ENCODE peak calls at places on chromosome 20, in five cellular contexts. O is GM23248, A is neural progenitor cell, Y is HCT116, M is MM.1S. G is an unnamed sample.

GRCh38 chr20:36794116-36794474 is 20.5 kb upstream of the DSN1 start:
- DNase-seq in A (no peak), O (no peak), M (no peak), Y (no peak), G (no peak)

GRCh38 chr20:19370076-19371075 is 157.9 kb downstream of the SLC24A3 start:
- DNase-seq in Y (no peak), M (no peak), O (no peak), A (no peak), G (no peak)

GRCh38 chr20:35111141-35111888 is 18.7 kb upstream of the TRPC4AP start:
- DNase-seq in O (peak), M (no peak), A (no peak), Y (no peak), G (peak)

GRCh38 chr20:63029358-63030121 is 22.8 kb upstream of the BHLHE23 start:
- DNase-seq in M (no peak), Y (no peak), A (peak), O (no peak), G (peak)

GRCh38 chr20:48025061-48025515 is 239.8 kb upstream of the SULF2 start:
- DNase-seq in M (peak), A (peak), O (peak), Y (no peak), G (peak)

GRCh38 chr20:31670371-31671228 is 32.9 kb downstream of the COX4I2 start:
- DNase-seq in O (no peak), Y (no peak), A (no peak), M (no peak), G (no peak)

GRCh38 chr20:40763646-40764295 is 74.7 kb upstream of the MAFB start:
- DNase-seq in Y (no peak), A (no peak), O (peak), M (no peak), G (no peak)

GRCh38 chr20:56003966-56004365 is 1.4 kb downstream of the CBLN4 start:
- DNase-seq in M (no peak), Y (no peak), A (peak), O (peak), G (no peak)

GRCh38 chr20:43458422-43458924 is 777 bp downstream of the SRSF6 start:
- DNase-seq in O (no peak), Y (no peak), A (no peak), M (no peak), G (no peak)

GRCh38 chr20:63137851-63138415 is 78.0 kb downstream of the YTHDF1 start:
- DNase-seq in O (no peak), Y (no peak), M (no peak), A (no peak), G (no peak)

GRCh38 chr20:52251827-52252226 is 60.2 kb upstream of the ZFP64 start:
- DNase-seq in O (no peak), Y (no peak), A (no peak), M (no peak), G (no peak)

GRCh38 chr20:58930496-58930895 is 50.6 kb upstream of the NELFCD start:
- DNase-seq in O (peak), M (no peak), A (no peak), Y (no peak), G (peak)

GRCh38 chr20:653110-653589 is at the start of gene SRXN1:
- DNase-seq in M (peak), A (peak), Y (peak), O (peak), G (peak)

GRCh38 chr20:45032276-45032675 is 66.0 kb downstream of the STK4 start:
- DNase-seq in A (no peak), M (no peak), O (no peak), Y (no peak), G (no peak)

GRCh38 chr20:14622796-14623195 is 285.4 kb upstream of the FLRT3 start:
- DNase-seq in Y (peak), M (no peak), O (peak), A (no peak), G (peak)

GRCh38 chr20:15336011-15336410 is 998.6 kb upstream of the FLRT3 start:
- DNase-seq in Y (no peak), A (no peak), M (no peak), O (no peak), G (no peak)

GRCh38 chr20:63864545-63864977 is 509 bp upstream of the TPD52L2 start:
- DNase-seq in O (no peak), M (peak), A (no peak), Y (no peak), G (no peak)

GRCh38 chr20:47343007-47343472 is 13.5 kb downstream of the ZMYND8 start:
- DNase-seq in Y (no peak), A (no peak), M (no peak), O (no peak), G (no peak)

GRCh38 chr20:56515657-56516381 is 8.7 kb upstream of the FAM209A start:
- DNase-seq in Y (no peak), M (no peak), O (peak), A (no peak), G (peak)

GRCh38 chr20:46945465-46945864 is 50.8 kb downstream of the EYA2 start:
- DNase-seq in M (no peak), O (no peak), A (peak), Y (no peak), G (peak)

GRCh38 chr20:49661560-49662329 is 51.9 kb downstream of the B4GALT5 start:
- DNase-seq in A (no peak), Y (no peak), M (no peak), O (no peak), G (no peak)

GRCh38 chr20:58886546-58886945 is 34.0 kb downstream of the GNAS start:
- DNase-seq in Y (no peak), O (no peak), A (no peak), M (peak), G (peak)

GRCh38 chr20:46649965-46650542 is 1.2 kb downstream of the SLC13A3 start:
- DNase-seq in A (no peak), M (no peak), O (no peak), Y (no peak), G (no peak)

GRCh38 chr20:10171864-10172751 is 46.5 kb upstream of the SNAP25 start:
- DNase-seq in Y (no peak), O (peak), M (no peak), A (peak), G (peak)

GRCh38 chr20:46546936-46547335 is 3.5 kb downstream of the OCSTAMP start:
- DNase-seq in A (no peak), Y (no peak), M (no peak), O (no peak), G (no peak)

GRCh38 chr20:46512943-46513844 is at the start of gene ZNF334:
- DNase-seq in O (peak), A (peak), M (no peak), Y (no peak), G (peak)

GRCh38 chr20:49627329-49627761 is 59.4 kb upstream of the PTGIS start:
- DNase-seq in Y (no peak), O (no peak), A (no peak), M (no peak), G (no peak)

GRCh38 chr20:10466325-10466724 is 31.2 kb downstream of the SLX4IP start:
- DNase-seq in O (no peak), M (no peak), A (peak), Y (no peak), G (no peak)

GRCh38 chr20:33463332-33464101 is 20.0 kb upstream of the SNTA1 start:
- DNase-seq in O (no peak), Y (no peak), A (no peak), M (no peak), G (no peak)

GRCh38 chr20:33465536-33466302 is 22.2 kb upstream of the SNTA1 start:
- DNase-seq in A (peak), O (no peak), M (no peak), Y (no peak), G (no peak)

GRCh38 chr20:33470866-33471265 is 19.0 kb upstream of the CBFA2T2 start:
- DNase-seq in A (no peak), O (no peak), Y (no peak), M (no peak), G (no peak)

GRCh38 chr20:33470457-33470856 is 19.4 kb upstream of the CBFA2T2 start:
- DNase-seq in O (no peak), A (no peak), Y (no peak), M (no peak), G (no peak)

DNA sequence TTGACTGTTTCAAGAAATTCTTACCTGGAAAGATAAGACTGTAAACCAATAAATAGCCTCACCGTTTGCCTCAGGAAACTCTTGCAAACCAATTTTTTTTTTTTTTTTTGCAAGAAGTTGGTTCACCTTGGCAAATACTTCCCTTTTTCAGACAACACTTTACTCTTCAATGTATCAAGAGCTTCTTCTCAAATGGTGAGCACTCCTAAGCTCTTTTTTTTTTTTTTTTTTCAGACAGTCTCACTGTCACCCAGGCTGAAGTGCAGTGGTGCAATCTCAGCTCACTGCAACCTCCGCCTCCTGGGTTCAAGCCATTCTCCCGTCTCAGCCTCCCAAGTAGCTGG is 22.7 kb upstream of the SNTA1 start:
- DNase-seq in M (no peak), Y (no peak), A (no peak), O (no peak), G (no peak)
- H3K9ac ChIP-seq in M (no peak), Y (no peak), A (no peak), O (no peak), G (no peak)

GRCh38 chr20:50746138-50746940 is 15.0 kb downstream of the PARD6B start:
- DNase-seq in O (peak), A (no peak), M (no peak), Y (no peak), G (no peak)
- TF ChIP-seq EZH2phosphoT487 in O (no peak), A (no peak), M (no peak), Y (no peak), G (no peak)

DNA sequence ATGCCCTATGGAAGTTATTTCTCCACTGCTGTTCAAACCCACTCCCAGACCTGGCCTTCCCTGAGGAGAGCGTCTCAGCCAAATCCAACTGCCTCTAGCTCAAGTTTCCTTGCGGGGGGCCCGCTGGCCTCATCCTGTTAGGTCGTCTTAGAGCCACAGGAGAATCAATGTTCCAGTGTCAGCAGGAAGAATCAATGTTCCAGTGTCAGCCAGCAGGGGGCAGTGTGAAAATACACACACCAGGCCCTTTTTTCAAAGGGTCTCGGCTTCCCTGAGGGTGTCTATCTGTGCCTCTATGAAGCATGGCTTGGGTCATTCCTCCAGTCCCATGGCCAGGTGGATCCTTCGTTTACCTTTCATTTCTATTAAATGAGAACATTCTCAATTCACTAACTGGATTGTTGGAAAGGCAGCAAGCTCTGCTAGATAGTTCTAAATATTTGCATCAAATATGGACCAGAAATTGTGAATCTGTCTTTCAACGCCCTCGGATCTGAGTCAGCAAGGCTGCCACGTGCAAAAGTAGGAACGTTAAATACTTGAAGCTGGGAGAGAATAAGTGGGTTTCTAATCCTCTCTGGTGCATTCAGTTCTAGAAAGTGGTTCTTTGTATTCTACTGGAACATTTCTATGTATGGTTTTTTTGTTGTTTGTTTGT is 19.2 kb downstream of the PRND start:
- DNase-seq in Y (peak), O (peak), A (peak), M (peak), G (peak)
- H3K4me3 ChIP-seq in Y (no peak), O (no peak), A (no peak), M (no peak), G (no peak)

DNA sequence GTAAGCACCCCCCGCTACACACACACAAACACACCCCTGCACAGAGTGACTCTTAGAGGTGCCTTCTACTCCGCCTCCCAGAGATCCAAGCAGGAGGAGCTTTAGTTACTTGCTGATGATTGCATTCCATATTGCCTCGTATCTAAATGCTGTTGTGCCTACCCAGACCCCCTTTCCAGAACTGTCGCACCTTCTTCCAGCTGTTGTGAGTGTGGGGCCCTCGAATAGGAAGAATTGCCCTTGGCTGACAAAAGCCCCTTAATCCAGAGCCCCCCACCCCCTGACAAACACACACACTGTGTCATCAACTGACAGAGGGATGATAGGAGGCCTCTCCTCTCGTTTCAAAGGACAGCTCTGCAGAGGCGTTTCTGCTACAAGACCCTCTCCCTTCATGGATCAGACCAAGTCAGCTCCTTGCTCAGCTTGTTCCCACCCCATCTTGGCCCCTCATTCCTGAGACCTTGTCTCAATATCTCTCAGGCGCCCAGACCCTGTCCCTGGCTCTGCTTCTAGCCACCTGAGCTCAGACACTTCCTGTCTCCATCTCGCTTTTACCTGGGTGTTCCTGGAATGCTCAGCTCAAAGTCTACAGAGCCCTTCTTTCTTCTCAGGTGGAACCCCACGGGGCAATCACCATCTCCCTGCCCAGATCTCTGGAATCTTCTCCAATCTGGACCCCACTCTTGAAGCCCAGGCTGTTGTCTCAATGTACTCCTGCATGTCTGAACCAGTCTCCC is 4.0 kb upstream of the VSX1 start:
- DNase-seq in A (no peak), O (no peak), M (no peak), Y (no peak), G (no peak)
- H3K9ac ChIP-seq in A (no peak), O (no peak), M (no peak), Y (no peak), G (no peak)

DNA sequence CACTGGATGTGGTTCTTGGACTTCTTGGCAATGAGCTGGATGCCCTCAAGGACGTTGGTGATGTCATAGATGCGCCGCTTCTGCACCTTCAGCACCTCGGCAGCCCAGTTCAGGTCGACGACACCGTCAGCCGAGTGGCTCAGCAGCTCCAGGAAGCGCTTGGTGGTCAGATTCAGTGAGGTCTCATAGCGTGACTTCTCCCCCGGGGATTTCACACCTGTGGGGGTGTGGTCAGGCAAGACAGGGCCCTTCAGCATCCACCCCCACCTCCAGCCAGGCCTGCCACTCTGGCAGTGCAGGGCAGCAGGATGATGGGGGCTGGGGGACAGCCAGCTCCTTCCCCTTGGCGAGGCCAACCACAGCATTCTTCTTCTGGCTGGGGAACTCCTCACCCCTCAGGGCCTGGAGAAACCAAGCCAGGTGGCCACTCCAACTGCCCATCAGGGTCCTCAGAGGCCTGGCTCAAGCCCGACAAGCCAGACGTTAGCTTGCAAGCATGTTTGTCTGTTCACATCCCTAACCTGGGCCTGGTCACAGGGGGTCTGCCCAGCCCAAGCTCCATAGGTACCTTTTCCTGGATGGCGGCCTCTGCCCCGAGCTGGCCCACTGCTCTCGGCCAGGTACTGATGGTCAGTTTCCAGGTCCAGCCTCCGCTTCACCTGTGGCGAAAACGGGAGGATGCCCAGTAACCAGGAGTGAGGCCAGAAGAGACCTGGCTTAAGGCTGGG is 5.7 kb upstream of the NECAB3 start:
- DNase-seq in Y (no peak), A (no peak), O (no peak), M (no peak), G (no peak)
- TF ChIP-seq EZH2phosphoT487 in Y (no peak), A (no peak), O (no peak), M (no peak), G (no peak)

DNA sequence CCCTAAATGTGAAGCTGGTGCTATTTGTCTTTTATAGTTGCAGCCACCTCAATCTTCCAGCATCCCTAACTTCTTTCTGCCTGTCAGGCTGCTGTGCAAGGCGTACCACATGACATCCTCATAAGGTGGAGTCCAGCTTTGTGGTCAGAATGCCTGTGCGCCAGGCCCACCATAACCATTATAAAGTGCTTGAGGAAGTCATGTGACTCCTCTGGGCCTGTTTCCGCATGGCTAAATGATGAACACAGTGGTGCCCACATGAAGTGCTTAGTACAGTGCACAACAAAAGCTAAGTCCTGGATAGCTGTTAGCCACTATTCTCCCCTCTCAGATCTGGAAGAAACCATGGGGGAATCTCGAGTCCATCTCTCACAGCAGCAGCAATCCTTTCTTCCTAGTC is 75.6 kb downstream of the INSM1 start:
- DNase-seq in A (no peak), O (no peak), Y (no peak), M (no peak), G (no peak)
- H3K4me3 ChIP-seq in A (no peak), O (no peak), Y (no peak), M (no peak), G (no peak)

DNA sequence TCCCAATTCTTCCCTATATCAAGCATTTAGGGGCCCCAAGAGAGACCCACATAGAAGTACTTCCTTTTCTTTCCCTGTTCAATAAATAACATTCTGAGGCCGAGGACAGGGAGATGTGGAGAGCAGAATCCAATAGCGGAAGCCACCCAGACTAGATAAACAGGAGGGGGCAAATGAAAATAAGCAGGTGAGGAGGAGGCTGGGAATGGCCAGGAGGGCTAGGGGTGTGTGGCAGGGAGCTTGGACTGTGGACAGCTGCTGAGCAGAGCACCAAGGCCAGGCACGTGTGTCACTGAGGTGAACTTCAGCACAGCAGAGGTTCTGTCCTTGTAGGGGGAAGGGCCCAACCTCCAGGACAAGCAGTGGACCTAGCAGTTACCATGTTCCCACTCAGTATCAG is 339.2 kb downstream of the FOXA2 start:
- DNase-seq in Y (no peak), A (no peak), O (no peak), M (no peak), G (no peak)
- H3K9ac ChIP-seq in Y (no peak), A (no peak), O (no peak), M (no peak), G (no peak)